ENCODE peak calls at places on chromosomes 2 and 18, in five cellular contexts. U is AG09309, X is cardiac fibroblast, L is GM12878, N is fibroblast of mammary gland. W is an unnamed sample.

GRCh38 chr2:20186078-20186854 is 38.7 kb downstream of the SDC1 start:
- DNase-seq in U (no peak), X (peak), L (no peak), N (peak), W (no peak)

GRCh38 chr2:240992572-240993291 is 5.7 kb upstream of the SNED1 start:
- DNase-seq in U (no peak), X (no peak), L (no peak), N (no peak), W (no peak)

GRCh38 chr2:27736890-27737204 is 34.7 kb upstream of the MRPL33 start:
- DNase-seq in U (no peak), X (no peak), L (no peak), N (no peak), W (no peak)

GRCh38 chr2:167048829-167049228 is 160.5 kb downstream of the XIRP2 start:
- DNase-seq in U (no peak), X (no peak), L (no peak), N (no peak), W (no peak)

GRCh38 chr2:55839182-55839819 is 84.3 kb downstream of the EFEMP1 start:
- DNase-seq in U (no peak), X (peak), L (no peak), N (no peak), W (peak)

GRCh38 chr18:867257-867656 is 37.4 kb upstream of the ADCYAP1 start:
- DNase-seq in U (no peak), X (no peak), L (no peak), N (no peak), W (no peak)

GRCh38 chr2:111116016-111116746 is 4.5 kb upstream of the BCL2L11 start:
- DNase-seq in U (no peak), X (no peak), L (peak), N (no peak), W (no peak)

GRCh38 chr18:55685638-55686037 is 97.6 kb upstream of the TCF4 start:
- DNase-seq in U (no peak), X (no peak), L (no peak), N (no peak), W (no peak)

GRCh38 chr2:172162739-172163336 is 60.1 kb upstream of the DLX2 start:
- DNase-seq in U (no peak), X (no peak), L (no peak), N (no peak), W (no peak)

GRCh38 chr2:168848220-168848619 is 42.0 kb downstream of the SPC25 start:
- DNase-seq in U (no peak), X (no peak), L (no peak), N (peak), W (no peak)

GRCh38 chr18:76349067-76349715 is 145.9 kb downstream of the ZNF516 start:
- DNase-seq in U (no peak), X (peak), L (no peak), N (peak), W (peak)

GRCh38 chr2:19944205-19944845 is 42.5 kb upstream of the TTC32 start:
- DNase-seq in U (no peak), X (no peak), L (no peak), N (no peak), W (no peak)

GRCh38 chr18:3194947-3195612 is 24.7 kb downstream of the MYOM1 start:
- DNase-seq in U (no peak), X (no peak), L (no peak), N (no peak), W (no peak)

GRCh38 chr2:2733818-2734217 is 402.7 kb upstream of the MYT1L start:
- DNase-seq in U (no peak), X (no peak), L (no peak), N (no peak), W (no peak)

GRCh38 chr2:36756438-36756837 is 59.9 kb downstream of the VIT start:
- DNase-seq in U (no peak), X (no peak), L (no peak), N (peak), W (no peak)
- H3K4me3 ChIP-seq in U (no peak), X (no peak), L (no peak), N (no peak), W (no peak)

GRCh38 chr2:238713234-238713832 is 134.6 kb upstream of the TWIST2 start:
- DNase-seq in U (no peak), X (no peak), L (no peak), N (no peak), W (no peak)
- H3K4me3 ChIP-seq in U (no peak), X (no peak), L (no peak), N (no peak), W (no peak)

GRCh38 chr2:68124321-68124720 is 33.4 kb upstream of the PNO1 start:
- DNase-seq in U (no peak), X (no peak), L (no peak), N (peak), W (no peak)

GRCh38 chr2:68119504-68119903 is 38.2 kb upstream of the PNO1 start:
- DNase-seq in U (no peak), X (no peak), L (no peak), N (no peak), W (no peak)

GRCh38 chr2:68125821-68126220 is 31.9 kb upstream of the PNO1 start:
- DNase-seq in U (no peak), X (no peak), L (no peak), N (peak), W (no peak)

GRCh38 chr2:68122680-68122964 is 35.1 kb upstream of the PNO1 start:
- DNase-seq in U (no peak), X (no peak), L (no peak), N (no peak), W (no peak)

GRCh38 chr2:68121873-68122679 is 35.6 kb upstream of the PNO1 start:
- DNase-seq in U (peak), X (peak), L (peak), N (peak), W (peak)
- H3K4me3 ChIP-seq in U (no peak), X (no peak), L (peak), N (no peak), W (no peak)

GRCh38 chr18:23982154-23983071 is 32.1 kb upstream of the TTC39C start:
- DNase-seq in U (peak), X (peak), L (no peak), N (peak), W (peak)
- H3K4me3 ChIP-seq in U (peak), X (no peak), L (no peak), N (peak), W (no peak)

DNA sequence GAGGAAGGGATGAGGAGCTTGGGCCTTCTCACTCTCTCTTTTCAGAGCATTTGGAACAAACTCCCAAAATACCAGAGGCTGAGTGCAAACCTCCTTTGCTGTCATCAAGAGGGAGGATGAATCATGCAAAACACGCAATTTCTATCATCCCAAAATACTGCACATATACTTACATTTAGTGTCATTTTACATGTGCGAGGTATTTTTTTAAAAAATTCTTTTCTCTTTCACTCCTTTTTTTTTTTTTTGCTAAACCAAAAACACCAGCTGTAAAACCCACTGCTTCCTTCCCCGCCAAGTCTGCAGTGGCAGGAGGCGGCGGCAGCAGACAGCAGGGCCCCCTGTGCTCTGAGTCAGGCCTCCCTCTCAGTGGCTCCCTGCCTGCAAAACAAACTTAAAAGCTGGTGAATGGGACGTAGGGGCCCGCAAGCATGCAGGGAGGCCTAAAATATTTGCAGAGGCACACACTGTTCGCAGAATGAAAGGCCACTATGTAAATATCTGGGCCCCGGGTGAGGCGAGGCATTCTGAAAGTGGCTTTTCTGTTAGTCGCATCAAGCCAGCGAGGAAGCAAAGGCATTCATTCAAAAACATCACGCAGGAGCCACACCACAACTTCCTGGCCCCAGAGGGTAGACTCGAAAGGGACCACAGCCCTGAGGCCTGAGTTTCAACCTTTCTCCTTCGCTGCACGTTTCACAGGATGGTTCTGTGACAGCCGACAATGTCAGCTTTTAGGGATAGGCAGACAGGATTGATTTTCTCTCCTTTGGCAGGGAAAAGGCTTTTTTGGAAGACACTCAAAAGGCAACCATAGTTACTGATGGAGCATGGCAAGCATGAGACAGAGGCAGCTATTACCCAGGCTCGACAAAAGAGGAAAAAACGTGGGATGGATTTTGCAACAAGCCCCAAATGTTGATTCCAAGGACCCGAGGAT is 73.4 kb downstream of the ACTR2 start:
- DNase-seq in U (peak), X (peak), L (peak), N (peak), W (peak)
- H3K4me3 ChIP-seq in U (peak), X (no peak), L (peak), N (peak), W (peak)

GRCh38 chr2:69717902-69718301 is 24.0 kb upstream of the ANXA4 start:
- DNase-seq in U (no peak), X (no peak), L (no peak), N (peak), W (no peak)
- H3K4me3 ChIP-seq in U (no peak), X (no peak), L (no peak), N (no peak), W (no peak)

W was measured in skeletal muscle cell.